ENCODE peak calls at places on chromosomes 1 and 21, in six cellular contexts. L, B, R, M, P and D are unnamed samples.

GRCh38 chr1:36572906-36573305 is 90.2 kb upstream of the CSF3R start:
- DNase-seq in L (no peak), B (no peak), R (no peak), M (peak; percentile 33), P (no peak), D (no peak)

GRCh38 chr1:238898856-238899255 is 487.5 kb upstream of the CHRM3 start:
- DNase-seq in L (no peak), B (no peak), R (no peak), M (no peak), P (no peak), D (no peak)

GRCh38 chr1:22600071-22600816 is 36.2 kb upstream of the C1QA start:
- DNase-seq in L (peak; percentile 60), B (no peak), R (no peak), M (no peak), P (no peak), D (no peak)

GRCh38 chr1:67710417-67710816 is 25.4 kb downstream of the GADD45A start:
- DNase-seq in L (no peak), B (no peak), R (no peak), M (peak; percentile 55), P (no peak), D (no peak)

GRCh38 chr1:1144122-1144842 is 28.4 kb upstream of the C1orf159 start:
- DNase-seq in L (no peak), B (no peak), R (peak; percentile 80), M (no peak), P (no peak), D (peak; percentile 71)

GRCh38 chr21:38987551-38988210 is 182.0 kb downstream of the ETS2 start:
- DNase-seq in L (no peak), B (no peak), R (no peak), M (no peak), P (no peak), D (no peak)

GRCh38 chr1:167171286-167171929 is 49.3 kb upstream of the POU2F1 start:
- DNase-seq in L (no peak), B (no peak), R (no peak), M (no peak), P (no peak), D (no peak)

GRCh38 chr1:94617139-94617805 is 75.7 kb upstream of the F3 start:
- DNase-seq in L (no peak), B (no peak), R (no peak), M (no peak), P (no peak), D (no peak)

GRCh38 chr1:4976859-4977440 is 322.5 kb downstream of the AJAP1 start:
- DNase-seq in L (no peak), B (no peak), R (no peak), M (no peak), P (no peak), D (no peak)

GRCh38 chr1:15459771-15460719 is 3.5 kb downstream of the CELA2A start:
- DNase-seq in L (no peak), B (no peak), R (no peak), M (no peak), P (no peak), D (no peak)

GRCh38 chr1:231431665-231432415 is 9.8 kb upstream of the EGLN1 start:
- DNase-seq in L (no peak), B (peak; percentile 63), R (no peak), M (no peak), P (no peak), D (no peak)

GRCh38 chr1:68346192-68346808 is 103.5 kb downstream of the RPE65 start:
- DNase-seq in L (no peak), B (peak; percentile 4), R (no peak), M (peak; percentile 19), P (no peak), D (no peak)

GRCh38 chr1:229094476-229095311 is 176.2 kb upstream of the RAB4A start:
- DNase-seq in L (no peak), B (no peak), R (no peak), M (no peak), P (no peak), D (no peak)

GRCh38 chr1:181038399-181038873 is 4.7 kb downstream of the MR1 start:
- DNase-seq in L (peak; percentile 86), B (peak; percentile 75), R (no peak), M (peak; percentile 88), P (no peak), D (no peak)

GRCh38 chr1:161098161-161099068 is at the start of gene KLHDC9:
- DNase-seq in L (peak; percentile 89), B (peak; percentile 87), R (peak; percentile 94), M (no peak), P (peak; percentile 87), D (peak; percentile 96)

GRCh38 chr1:1175221-1176062 is 1.8 kb downstream of the TTLL10 start:
- DNase-seq in L (no peak), B (no peak), R (no peak), M (no peak), P (no peak), D (no peak)

GRCh38 chr1:203057831-203058673 is 27.8 kb downstream of the MYOG start:
- DNase-seq in L (no peak), B (no peak), R (no peak), M (no peak), P (no peak), D (no peak)

GRCh38 chr1:20590313-20590777 is 1.4 kb downstream of the CDA start:
- DNase-seq in L (no peak), B (peak; percentile 55), R (no peak), M (no peak), P (no peak), D (no peak)

GRCh38 chr1:205435904-205436573 is 14.2 kb upstream of the LEMD1 start:
- DNase-seq in L (no peak), B (no peak), R (no peak), M (no peak), P (no peak), D (no peak)

GRCh38 chr1:160905617-160905989 is 20.6 kb upstream of the ITLN1 start:
- DNase-seq in L (no peak), B (no peak), R (no peak), M (no peak), P (no peak), D (no peak)

GRCh38 chr1:45306905-45307304 is 19.8 kb upstream of the HPDL start:
- DNase-seq in L (no peak), B (no peak), R (no peak), M (no peak), P (no peak), D (no peak)

GRCh38 chr1:45304311-45305081 is 22.2 kb upstream of the HPDL start:
- DNase-seq in L (peak; percentile 46), B (peak; percentile 47), R (no peak), M (peak; percentile 75), P (no peak), D (no peak)

GRCh38 chr1:45303582-45304310 is 22.9 kb upstream of the HPDL start:
- DNase-seq in L (peak; percentile 94), B (peak; percentile 92), R (peak; percentile 83), M (peak; percentile 99), P (peak; percentile 84), D (peak; percentile 92)

GRCh38 chr1:45305231-45305630 is 21.5 kb upstream of the HPDL start:
- DNase-seq in L (peak; percentile 37), B (no peak), R (no peak), M (no peak), P (no peak), D (no peak)

GRCh38 chr1:45306319-45306718 is 20.4 kb upstream of the HPDL start:
- DNase-seq in L (peak; percentile 44), B (no peak), R (no peak), M (no peak), P (peak; percentile 69), D (no peak)
- TF ChIP-seq POLR2AphosphoS5 in L (no peak), B (no peak), R (no peak), M (no peak), P (no peak), D (no peak)

GRCh38 chr1:97920832-97921571 is at the start of gene DPYD:
- DNase-seq in L (peak; percentile 86), B (peak; percentile 60), R (peak; percentile 64), M (peak; percentile 80), P (peak; percentile 42), D (peak; percentile 43)
- TF ChIP-seq POLR2A in L (no peak), B (peak; percentile 52), R (peak; percentile 49), M (no peak), P (peak; percentile 96), D (no peak)

GRCh38 chr21:45335151-45335760 is 47.6 kb upstream of the POFUT2 start:
- DNase-seq in L (no peak), B (no peak), R (no peak), M (no peak), P (no peak), D (no peak)
- TF ChIP-seq TAF1 in L (no peak), B (no peak), R (no peak), M (no peak), P (no peak), D (no peak)

DNA sequence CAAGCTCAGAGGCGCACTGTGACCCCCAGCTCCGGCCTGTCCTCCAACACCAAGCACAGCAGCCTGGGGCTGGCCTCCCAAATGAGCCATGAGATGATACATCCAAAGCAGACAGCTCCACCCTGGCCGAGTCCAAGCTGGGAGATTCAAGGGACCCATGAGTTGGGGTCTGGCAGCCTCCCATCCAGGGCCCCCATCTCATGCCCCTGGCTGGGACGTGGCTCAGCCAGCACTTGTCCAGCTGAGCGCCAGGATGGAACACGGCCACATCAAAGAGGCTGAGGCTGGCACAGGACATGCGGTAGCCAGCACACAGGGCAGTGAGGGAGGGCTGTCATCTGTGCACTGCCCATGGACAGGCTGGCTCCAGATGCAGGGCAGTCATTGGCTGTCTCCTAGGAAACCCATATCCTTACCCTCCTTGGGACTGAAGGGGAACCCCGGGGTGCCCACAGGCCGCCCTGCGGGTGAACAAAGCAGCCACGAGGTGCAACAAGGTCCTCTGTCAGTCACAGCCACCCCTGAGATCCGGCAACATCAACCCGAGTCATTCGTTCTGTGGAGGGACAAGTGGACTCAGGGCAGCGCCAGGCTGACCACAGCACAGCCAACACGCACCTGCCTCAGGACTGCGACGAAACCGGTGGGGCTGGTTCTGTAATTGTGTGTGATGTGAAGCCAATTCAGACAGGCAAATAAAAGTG is 29.1 kb downstream of the SLC19A1 start:
- DNase-seq in L (no peak), B (no peak), R (no peak), M (no peak), P (no peak), D (no peak)
- TF ChIP-seq POLR2AphosphoS5 in L (peak; percentile 65), B (no peak), R (no peak), M (no peak), P (no peak), D (no peak)